ENCODE peak calls at places on chromosomes 5 and 9, in four cellular contexts. One of them, this sample, is unnamed.

GRCh38 chr5:96433066-96433447 is at the start of gene PCSK1:
- DNase-seq in mammary epithelial cell: no peak
- DNase-seq in MM.1S: no peak
- DNase-seq in stomach: no peak
- DNase-seq in this sample: no peak

GRCh38 chr9:112533660-112534059 is 47.0 kb downstream of the KIAA1958 start:
- DNase-seq in stomach: no peak
- DNase-seq in MM.1S: no peak
- DNase-seq in mammary epithelial cell: no peak
- DNase-seq in this sample: no peak

GRCh38 chr9:124473310-124473709 is 23.1 kb downstream of the ADGRD2 start:
- DNase-seq in MM.1S: no peak
- DNase-seq in stomach: no peak
- DNase-seq in mammary epithelial cell: no peak
- DNase-seq in this sample: no peak

GRCh38 chr5:150434502-150434901 is 15.0 kb downstream of the RPS14 start:
- DNase-seq in mammary epithelial cell: peak; percentile 93
- DNase-seq in stomach: no peak
- DNase-seq in MM.1S: no peak
- DNase-seq in this sample: no peak

GRCh38 chr5:132001647-132002561 is 9.6 kb downstream of the ACSL6 start:
- DNase-seq in MM.1S: no peak
- DNase-seq in mammary epithelial cell: peak; percentile 23
- DNase-seq in stomach: no peak
- DNase-seq in this sample: no peak

GRCh38 chr5:175883506-175883905 is 12.1 kb downstream of the CPLX2 start:
- DNase-seq in MM.1S: no peak
- DNase-seq in stomach: no peak
- DNase-seq in mammary epithelial cell: no peak
- DNase-seq in this sample: no peak

GRCh38 chr9:114025196-114025753 is 52.8 kb downstream of the AMBP start:
- DNase-seq in MM.1S: no peak
- DNase-seq in stomach: no peak
- DNase-seq in mammary epithelial cell: no peak
- DNase-seq in this sample: no peak

GRCh38 chr9:113844466-113844865 is 31.6 kb upstream of the ZNF618 start:
- DNase-seq in mammary epithelial cell: no peak
- DNase-seq in stomach: no peak
- DNase-seq in MM.1S: no peak
- DNase-seq in this sample: no peak

GRCh38 chr9:120507936-120508510 is 71.9 kb downstream of the CDK5RAP2 start:
- DNase-seq in mammary epithelial cell: no peak
- DNase-seq in MM.1S: no peak
- DNase-seq in stomach: no peak
- DNase-seq in this sample: no peak

GRCh38 chr5:56018860-56019259 is 24.1 kb upstream of the IL6ST start:
- DNase-seq in MM.1S: no peak
- DNase-seq in stomach: no peak
- DNase-seq in mammary epithelial cell: no peak
- DNase-seq in this sample: no peak

GRCh38 chr5:172695431-172696054 is 54.5 kb downstream of the NEURL1B start:
- DNase-seq in mammary epithelial cell: no peak
- DNase-seq in stomach: no peak
- DNase-seq in MM.1S: no peak
- DNase-seq in this sample: no peak

GRCh38 chr9:134167530-134167931 is 3.2 kb upstream of the RNU6ATAC start:
- DNase-seq in MM.1S: no peak
- DNase-seq in mammary epithelial cell: no peak
- DNase-seq in stomach: no peak
- DNase-seq in this sample: no peak

GRCh38 chr5:14268738-14269137 is 125.6 kb downstream of the TRIO start:
- DNase-seq in MM.1S: no peak
- DNase-seq in stomach: no peak
- DNase-seq in mammary epithelial cell: no peak
- DNase-seq in this sample: no peak

GRCh38 chr9:89738137-89738932 is 133.5 kb downstream of the GADD45G start:
- DNase-seq in stomach: no peak
- DNase-seq in MM.1S: no peak
- DNase-seq in mammary epithelial cell: no peak
- DNase-seq in this sample: peak; percentile 29

GRCh38 chr5:150774145-150774544 is 4.4 kb upstream of the SMIM3 start:
- DNase-seq in mammary epithelial cell: peak; percentile 91
- DNase-seq in MM.1S: no peak
- DNase-seq in stomach: no peak
- DNase-seq in this sample: no peak

GRCh38 chr9:129007035-129007765 is 20.9 kb downstream of the SH3GLB2 start:
- DNase-seq in MM.1S: no peak
- DNase-seq in stomach: no peak
- DNase-seq in mammary epithelial cell: no peak
- DNase-seq in this sample: no peak

GRCh38 chr9:114516913-114517312 is 11.6 kb upstream of the WHRN start:
- DNase-seq in MM.1S: no peak
- DNase-seq in mammary epithelial cell: peak; percentile 82
- DNase-seq in stomach: no peak
- DNase-seq in this sample: no peak

GRCh38 chr5:124079062-124079461 is 567.1 kb downstream of the CSNK1G3 start:
- DNase-seq in mammary epithelial cell: no peak
- DNase-seq in stomach: no peak
- DNase-seq in MM.1S: no peak
- DNase-seq in this sample: no peak

GRCh38 chr5:135697959-135698345 is 119.2 kb upstream of the CXCL14 start:
- DNase-seq in MM.1S: no peak
- DNase-seq in mammary epithelial cell: no peak
- DNase-seq in stomach: no peak
- DNase-seq in this sample: no peak

GRCh38 chr9:92730897-92731296 is 33.7 kb downstream of the BICD2 start:
- DNase-seq in mammary epithelial cell: no peak
- DNase-seq in MM.1S: no peak
- DNase-seq in stomach: no peak
- DNase-seq in this sample: no peak

GRCh38 chr9:13145340-13145739 is 134.2 kb downstream of the MPDZ start:
- DNase-seq in MM.1S: no peak
- DNase-seq in mammary epithelial cell: no peak
- DNase-seq in stomach: no peak
- DNase-seq in this sample: no peak

GRCh38 chr9:81002242-81002641 is 687.1 kb downstream of the TLE1 start:
- DNase-seq in MM.1S: peak; percentile 97
- DNase-seq in mammary epithelial cell: peak; percentile 88
- DNase-seq in stomach: no peak
- DNase-seq in this sample: no peak

GRCh38 chr9:119159386-119159785 is 209.8 kb downstream of the BRINP1 start:
- DNase-seq in stomach: no peak
- DNase-seq in MM.1S: no peak
- DNase-seq in mammary epithelial cell: no peak
- DNase-seq in this sample: no peak

GRCh38 chr9:136735812-136736480 is 6.8 kb downstream of the LCN10 start:
- DNase-seq in mammary epithelial cell: no peak
- DNase-seq in stomach: no peak
- DNase-seq in MM.1S: no peak
- DNase-seq in this sample: no peak
- H3K27ac ChIP-seq in mammary epithelial cell: no peak overlapping the region
- H3K27ac ChIP-seq in stomach: no peak overlapping the region
- H3K27ac ChIP-seq in MM.1S: no peak overlapping the region
- H3K27ac ChIP-seq in this sample: no peak overlapping the region

GRCh38 chr5:65809817-65810531 is 88.0 kb downstream of the NLN start:
- DNase-seq in stomach: peak; percentile 75
- DNase-seq in MM.1S: no peak
- DNase-seq in mammary epithelial cell: no peak
- DNase-seq in this sample: peak; percentile 94

GRCh38 chr5:65805082-65805481 is 83.1 kb downstream of the NLN start:
- DNase-seq in stomach: no peak
- DNase-seq in mammary epithelial cell: no peak
- DNase-seq in MM.1S: no peak
- DNase-seq in this sample: no peak

GRCh38 chr5:65808818-65809217 is 86.8 kb downstream of the NLN start:
- DNase-seq in mammary epithelial cell: no peak
- DNase-seq in MM.1S: no peak
- DNase-seq in stomach: no peak
- DNase-seq in this sample: no peak

GRCh38 chr5:65811004-65811403 is 89.0 kb downstream of the NLN start:
- DNase-seq in mammary epithelial cell: peak; percentile 87
- DNase-seq in stomach: no peak
- DNase-seq in MM.1S: no peak
- DNase-seq in this sample: peak; percentile 88

DNA sequence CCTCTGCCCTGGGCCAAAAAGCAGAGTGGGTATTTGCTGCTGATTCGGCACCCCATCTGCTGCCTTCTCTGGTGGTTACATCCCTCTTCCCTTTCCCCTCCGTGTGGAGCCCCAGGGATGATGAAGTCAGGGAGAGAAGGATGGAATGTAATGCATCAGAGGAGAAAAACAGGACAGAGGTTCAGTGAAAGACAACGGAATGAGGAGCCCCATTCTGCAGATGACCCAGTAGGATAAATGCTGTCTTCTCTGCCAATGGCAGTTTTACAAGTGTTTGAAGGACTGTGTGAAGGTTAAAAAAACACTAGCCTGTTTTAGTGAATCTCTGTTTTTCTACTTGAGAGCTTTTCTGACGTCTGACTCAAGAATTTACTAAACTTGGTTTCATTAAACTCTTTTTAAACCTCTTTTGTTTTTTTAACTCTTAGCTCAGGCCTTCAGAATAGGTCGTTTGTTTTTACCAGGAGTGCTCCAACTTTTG is 86.3 kb downstream of the NLN start:
- DNase-seq in stomach: no peak
- DNase-seq in MM.1S: no peak
- DNase-seq in mammary epithelial cell: no peak
- DNase-seq in this sample: no peak
- H3K4me3 ChIP-seq in stomach: no peak overlapping the region
- H3K4me3 ChIP-seq in MM.1S: no peak overlapping the region
- H3K4me3 ChIP-seq in mammary epithelial cell: no peak overlapping the region
- H3K4me3 ChIP-seq in this sample: no peak overlapping the region

GRCh38 chr5:133927616-133928180 is 40.7 kb downstream of the C5orf15 start:
- DNase-seq in MM.1S: no peak
- DNase-seq in mammary epithelial cell: no peak
- DNase-seq in stomach: no peak
- DNase-seq in this sample: no peak
- H3K27ac ChIP-seq in MM.1S: no peak overlapping the region
- H3K27ac ChIP-seq in mammary epithelial cell: no peak overlapping the region
- H3K27ac ChIP-seq in stomach: no peak overlapping the region
- H3K27ac ChIP-seq in this sample: no peak overlapping the region

GRCh38 chr9:33817327-33818166 is 587 bp downstream of the UBE2R2 start:
- DNase-seq in mammary epithelial cell: peak; percentile 54
- DNase-seq in MM.1S: peak; percentile 50
- DNase-seq in stomach: peak; percentile 49
- DNase-seq in this sample: peak; percentile 29

GRCh38 chr9:33823801-33824200 is 6.8 kb downstream of the UBE2R2 start:
- DNase-seq in mammary epithelial cell: no peak
- DNase-seq in MM.1S: peak; percentile 27
- DNase-seq in stomach: no peak
- DNase-seq in this sample: no peak

GRCh38 chr9:33818832-33819500 is 2.0 kb downstream of the UBE2R2 start:
- DNase-seq in MM.1S: no peak
- DNase-seq in mammary epithelial cell: peak; percentile 32
- DNase-seq in stomach: no peak
- DNase-seq in this sample: no peak

GRCh38 chr9:33818167-33818831 is 1.3 kb downstream of the UBE2R2 start:
- DNase-seq in stomach: peak; percentile 28
- DNase-seq in MM.1S: no peak
- DNase-seq in mammary epithelial cell: peak; percentile 26
- DNase-seq in this sample: peak; percentile 93

GRCh38 chr9:33820231-33820745 is 3.3 kb downstream of the UBE2R2 start:
- DNase-seq in stomach: no peak
- DNase-seq in mammary epithelial cell: no peak
- DNase-seq in MM.1S: no peak
- DNase-seq in this sample: no peak
- H3K4me3 ChIP-seq in stomach: peak overlapping the region; percentile 87
- H3K4me3 ChIP-seq in mammary epithelial cell: no peak overlapping the region
- H3K4me3 ChIP-seq in MM.1S: no peak overlapping the region
- H3K4me3 ChIP-seq in this sample: no peak overlapping the region

GRCh38 chr5:36238896-36239295 is 2.8 kb downstream of the NADK2 start:
- DNase-seq in mammary epithelial cell: no peak
- DNase-seq in MM.1S: no peak
- DNase-seq in stomach: no peak
- DNase-seq in this sample: no peak
- H3K27ac ChIP-seq in mammary epithelial cell: no peak overlapping the region
- H3K27ac ChIP-seq in MM.1S: peak overlapping the region; percentile 87
- H3K27ac ChIP-seq in stomach: peak overlapping the region; percentile 96
- H3K27ac ChIP-seq in this sample: no peak overlapping the region